ENCODE peak calls at places on chromosomes 12 and 14, in ten cellular contexts. V is fibroblast of pulmonary artery; E is GM10248; G is body of pancreas; B is lower leg skin; Z is endothelial cell; T is HCT116; C is D721Med; U is CD4-positive, alpha-beta T cell; O is mesothelial cell of epicardium. M is an unnamed sample.

GRCh38 chr12:113322353-113322752 is 12.6 kb downstream of the SLC8B1 start:
- DNase-seq in V (peak), E (no peak), G (no peak), B (no peak), Z (no peak), T (no peak), C (no peak), U (no peak), O (no peak), M (peak)

GRCh38 chr14:104678346-104678745 is 11.1 kb upstream of the INF2 start:
- DNase-seq in V (no peak), E (no peak), G (no peak), B (no peak), Z (no peak), T (no peak), C (no peak), U (no peak), O (no peak), M (no peak)

GRCh38 chr12:42798811-42799438 is 209.4 kb upstream of the PRICKLE1 start:
- DNase-seq in V (peak), E (no peak), G (no peak), B (no peak), Z (no peak), T (no peak), C (no peak), U (no peak), O (no peak), M (no peak)

GRCh38 chr14:19800282-19801117 is 3.1 kb upstream of the OR4N2 start:
- DNase-seq in V (no peak), E (no peak), G (no peak), B (no peak), Z (no peak), T (no peak), C (no peak), U (no peak), O (no peak), M (no peak)

GRCh38 chr14:23929822-23930294 is 23.7 kb upstream of the DHRS4 start:
- DNase-seq in V (peak), E (peak), G (peak), B (peak), Z (peak), T (peak), C (peak), U (peak), O (peak), M (peak)

GRCh38 chr14:104172349-104172748 is 34.0 kb downstream of the KIF26A start:
- DNase-seq in V (no peak), E (no peak), G (no peak), B (no peak), Z (no peak), T (no peak), C (no peak), U (no peak), O (no peak), M (no peak)

GRCh38 chr14:75627406-75627805 is 33.3 kb downstream of the ERG28 start:
- DNase-seq in V (no peak), E (no peak), G (no peak), B (no peak), Z (no peak), T (no peak), C (no peak), U (no peak), O (no peak), M (no peak)

GRCh38 chr12:85656561-85656960 is 179.6 kb downstream of the RASSF9 start:
- DNase-seq in V (no peak), E (no peak), G (no peak), B (no peak), Z (no peak), T (no peak), C (no peak), U (no peak), O (no peak), M (no peak)

GRCh38 chr12:111599459-111600295 is 562 bp upstream of the ATXN2 start:
- DNase-seq in V (peak), E (peak), G (peak), B (peak), Z (peak), T (peak), C (peak), U (peak), O (peak), M (peak)

GRCh38 chr12:72313757-72314270 is 41.6 kb downstream of the TRHDE start:
- DNase-seq in V (no peak), E (no peak), G (no peak), B (no peak), Z (no peak), T (no peak), C (no peak), U (no peak), O (no peak), M (peak)

GRCh38 chr12:11661491-11662085 is 12.1 kb downstream of the ETV6 start:
- DNase-seq in V (no peak), E (no peak), G (peak), B (no peak), Z (no peak), T (no peak), C (no peak), U (no peak), O (no peak), M (no peak)

GRCh38 chr12:106138646-106139421 is at the start of gene NUAK1:
- DNase-seq in V (peak), E (peak), G (peak), B (peak), Z (peak), T (no peak), C (peak), U (no peak), O (peak), M (peak)

GRCh38 chr14:106129274-106129673 is 602.9 kb downstream of the TMEM121 start:
- DNase-seq in V (no peak), E (no peak), G (no peak), B (no peak), Z (no peak), T (no peak), C (no peak), U (peak), O (no peak), M (no peak)

GRCh38 chr14:100727565-100728240 is 1.0 kb downstream of the DLK1 start:
- DNase-seq in V (no peak), E (no peak), G (no peak), B (no peak), Z (no peak), T (no peak), C (no peak), U (no peak), O (no peak), M (no peak)

GRCh38 chr14:51776102-51776894 is 84.1 kb upstream of the GNG2 start:
- DNase-seq in V (peak), E (peak), G (peak), B (peak), Z (peak), T (peak), C (peak), U (peak), O (no peak), M (peak)

GRCh38 chr12:102454808-102455760 is 25.3 kb downstream of the IGF1 start:
- DNase-seq in V (peak), E (no peak), G (no peak), B (no peak), Z (no peak), T (no peak), C (no peak), U (no peak), O (no peak), M (peak)

GRCh38 chr12:24996820-24997219 is 47.9 kb upstream of the BCAT1 start:
- DNase-seq in V (no peak), E (no peak), G (no peak), B (no peak), Z (no peak), T (no peak), C (no peak), U (no peak), O (no peak), M (no peak)

GRCh38 chr12:24997496-24997895 is 48.6 kb upstream of the BCAT1 start:
- DNase-seq in V (no peak), E (no peak), G (no peak), B (no peak), Z (no peak), T (no peak), C (no peak), U (no peak), O (no peak), M (peak)

GRCh38 chr12:24997970-24998582 is 49.2 kb upstream of the BCAT1 start:
- DNase-seq in V (peak), E (peak), G (no peak), B (no peak), Z (no peak), T (no peak), C (no peak), U (no peak), O (no peak), M (peak)

GRCh38 chr12:24993756-24994155 is 44.9 kb upstream of the BCAT1 start:
- DNase-seq in V (no peak), E (no peak), G (no peak), B (no peak), Z (no peak), T (no peak), C (no peak), U (no peak), O (no peak), M (no peak)

GRCh38 chr12:24996102-24996797 is 47.3 kb upstream of the BCAT1 start:
- DNase-seq in V (no peak), E (no peak), G (no peak), B (no peak), Z (no peak), T (no peak), C (no peak), U (no peak), O (no peak), M (no peak)
- TF ChIP-seq CTCF in V (no peak), E (no peak), G (no peak), B (no peak), Z (no peak), T (no peak), C (no peak), U (no peak), O (no peak), M (no peak)

GRCh38 chr14:79256311-79256879 is 954.9 kb downstream of the DIO2 start:
- DNase-seq in V (no peak), E (no peak), G (peak), B (no peak), Z (no peak), T (no peak), C (no peak), U (no peak), O (no peak), M (no peak)
- TF ChIP-seq CTCF in V (no peak), E (no peak), G (no peak), B (no peak), Z (no peak), T (no peak), C (peak), U (no peak), O (no peak), M (no peak)

DNA sequence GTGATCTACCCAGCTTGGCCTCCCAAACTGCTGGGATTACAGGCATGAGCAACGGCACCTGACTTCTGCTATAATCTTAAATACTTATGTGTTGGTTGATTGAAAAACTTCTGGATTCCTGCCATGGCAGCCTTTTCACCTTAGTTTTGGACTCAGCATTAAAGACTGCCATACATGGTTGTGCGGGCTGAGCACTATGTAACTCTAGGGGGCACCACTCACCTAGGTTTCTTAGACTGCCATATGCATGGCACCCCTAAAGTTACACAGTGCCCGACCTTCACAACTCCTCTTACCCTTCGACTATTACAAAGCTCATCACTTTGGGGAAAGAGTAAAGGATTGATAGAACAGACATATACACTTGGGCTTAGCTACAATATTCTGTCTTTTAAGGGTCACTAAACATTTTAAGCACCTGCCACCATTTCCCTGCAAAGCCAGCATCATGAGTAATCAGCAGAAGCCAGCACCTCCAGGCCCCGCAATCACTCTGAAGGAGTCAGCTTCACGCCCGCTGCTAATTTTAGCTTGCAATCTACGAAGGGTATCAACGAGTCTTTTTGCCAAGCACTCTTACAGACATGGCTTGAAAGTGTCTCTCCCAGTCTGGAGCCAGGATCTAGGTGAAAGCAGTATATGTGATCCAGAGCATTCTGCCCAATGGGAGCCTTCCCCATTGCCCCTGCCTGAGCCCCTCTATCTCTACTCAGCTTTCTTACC is 59.8 kb downstream of the SUDS3 start:
- DNase-seq in V (no peak), E (no peak), G (peak), B (no peak), Z (peak), T (peak), C (no peak), U (no peak), O (no peak), M (no peak)
- TF ChIP-seq CTCF in V (no peak), E (no peak), G (peak), B (no peak), Z (peak), T (peak), C (peak), U (no peak), O (no peak), M (peak)

GRCh38 chr12:26153421-26154154 is 28.8 kb upstream of the BHLHE41 start:
- DNase-seq in V (peak), E (no peak), G (peak), B (no peak), Z (no peak), T (peak), C (no peak), U (no peak), O (no peak), M (peak)
- TF ChIP-seq CTCF in V (peak), E (no peak), G (no peak), B (no peak), Z (peak), T (peak), C (no peak), U (no peak), O (no peak), M (peak)

DNA sequence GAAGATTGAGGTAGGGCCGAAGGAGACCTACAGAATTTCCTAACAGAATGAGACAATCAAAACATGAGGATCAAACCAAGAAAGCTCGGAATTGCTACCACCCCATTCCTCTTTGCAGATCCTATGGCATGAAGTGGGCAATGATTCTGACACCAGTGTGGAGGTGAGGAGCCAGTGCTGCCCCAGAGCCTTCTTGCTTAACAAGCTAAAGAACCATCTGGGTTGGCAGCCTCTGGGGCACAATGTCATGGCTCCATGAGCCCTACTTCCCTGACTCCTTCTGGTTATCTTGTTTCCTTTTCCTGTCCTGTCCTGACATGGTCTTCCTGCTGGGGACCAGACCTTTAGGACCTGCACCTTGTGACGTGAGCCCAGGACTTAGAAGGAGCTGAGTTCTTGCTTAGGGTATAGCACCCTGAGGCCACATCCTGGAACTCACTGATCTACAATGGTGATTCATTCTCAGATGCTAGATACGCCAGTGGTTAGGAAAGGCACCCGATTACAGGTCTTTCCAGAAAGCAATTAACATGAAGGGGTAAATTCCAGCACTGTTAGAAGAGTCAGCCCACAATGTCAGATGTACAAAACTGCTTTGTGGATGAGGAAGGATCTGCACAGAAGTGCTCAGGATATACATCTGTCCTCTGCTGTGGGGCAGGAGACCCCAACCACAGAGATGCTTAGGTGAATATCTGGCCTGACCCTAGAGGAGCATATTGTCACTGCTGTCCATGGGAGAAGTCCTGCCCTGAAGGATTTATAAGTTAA is 324.2 kb downstream of the ZFP36L1 start:
- DNase-seq in V (peak), E (no peak), G (no peak), B (no peak), Z (no peak), T (no peak), C (no peak), U (no peak), O (no peak), M (peak)
- TF ChIP-seq CTCF in V (no peak), E (no peak), G (no peak), B (no peak), Z (no peak), T (no peak), C (no peak), U (no peak), O (no peak), M (no peak)

DNA sequence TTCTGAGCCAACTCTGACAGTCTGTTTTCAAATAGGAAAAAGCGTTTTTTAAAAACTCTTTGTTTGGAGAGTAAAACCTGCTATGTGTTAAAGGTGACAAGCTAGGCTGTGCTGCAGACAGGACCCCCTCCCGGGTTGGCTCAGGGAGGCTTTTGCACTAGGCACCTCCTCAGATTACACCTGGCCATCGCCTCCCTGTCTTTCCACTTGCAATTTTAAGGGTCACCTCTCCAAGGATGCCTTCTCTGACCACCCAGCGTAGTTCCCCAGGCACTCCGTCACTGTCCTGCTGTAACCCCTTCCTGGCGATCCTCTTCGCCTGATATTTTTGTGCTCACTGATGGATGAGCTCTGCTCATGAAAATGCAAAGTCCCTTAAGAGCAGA is 80.7 kb downstream of the NTF3 start:
- DNase-seq in V (no peak), E (no peak), G (no peak), B (peak), Z (no peak), T (no peak), C (no peak), U (no peak), O (no peak), M (no peak)
- TF ChIP-seq CTCF in V (no peak), E (no peak), G (no peak), B (no peak), Z (no peak), T (no peak), C (no peak), U (no peak), O (no peak), M (no peak)

M was measured in fibroblast of villous mesenchyme.